ENCODE peak calls at places on chromosomes 13 and 19, in five cellular contexts. L is cardiac muscle cell, Q is testis, P is fibroblast of lung, M is AG04450. D is an unnamed sample.

GRCh38 chr13:35496011-35496410 is 19.5 kb upstream of the MAB21L1 start:
- DNase-seq in P (no peak), Q (no peak), L (no peak), M (no peak), D (no peak)

GRCh38 chr19:51810228-51810627 is 15.3 kb downstream of the FPR3 start:
- DNase-seq in P (no peak), M (no peak), Q (no peak), L (no peak), D (peak)

GRCh38 chr19:1465191-1466016 is 13.6 kb downstream of the C19orf25 start:
- DNase-seq in P (peak), Q (peak), M (no peak), L (peak), D (no peak)

GRCh38 chr13:40123962-40124647 is 468.6 kb downstream of the COG6 start:
- DNase-seq in Q (no peak), M (no peak), P (no peak), L (no peak), D (no peak)

GRCh38 chr13:23679214-23679613 is 109.0 kb downstream of the TNFRSF19 start:
- DNase-seq in M (no peak), P (peak), Q (no peak), L (no peak), D (peak)

GRCh38 chr19:40239415-40240226 is 13.1 kb upstream of the CCNP start:
- DNase-seq in P (no peak), L (no peak), Q (no peak), M (no peak), D (no peak)

GRCh38 chr13:109199280-109199679 is 569.9 kb downstream of the MYO16 start:
- DNase-seq in L (no peak), M (no peak), Q (no peak), P (no peak), D (no peak)

GRCh38 chr19:45528744-45529453 is 21.6 kb downstream of the VASP start:
- DNase-seq in Q (peak), M (no peak), P (peak), L (peak), D (peak)

GRCh38 chr13:93226623-93227279 is at the start of gene GPC6:
- DNase-seq in L (peak), Q (peak), M (peak), P (peak), D (peak)

DNA sequence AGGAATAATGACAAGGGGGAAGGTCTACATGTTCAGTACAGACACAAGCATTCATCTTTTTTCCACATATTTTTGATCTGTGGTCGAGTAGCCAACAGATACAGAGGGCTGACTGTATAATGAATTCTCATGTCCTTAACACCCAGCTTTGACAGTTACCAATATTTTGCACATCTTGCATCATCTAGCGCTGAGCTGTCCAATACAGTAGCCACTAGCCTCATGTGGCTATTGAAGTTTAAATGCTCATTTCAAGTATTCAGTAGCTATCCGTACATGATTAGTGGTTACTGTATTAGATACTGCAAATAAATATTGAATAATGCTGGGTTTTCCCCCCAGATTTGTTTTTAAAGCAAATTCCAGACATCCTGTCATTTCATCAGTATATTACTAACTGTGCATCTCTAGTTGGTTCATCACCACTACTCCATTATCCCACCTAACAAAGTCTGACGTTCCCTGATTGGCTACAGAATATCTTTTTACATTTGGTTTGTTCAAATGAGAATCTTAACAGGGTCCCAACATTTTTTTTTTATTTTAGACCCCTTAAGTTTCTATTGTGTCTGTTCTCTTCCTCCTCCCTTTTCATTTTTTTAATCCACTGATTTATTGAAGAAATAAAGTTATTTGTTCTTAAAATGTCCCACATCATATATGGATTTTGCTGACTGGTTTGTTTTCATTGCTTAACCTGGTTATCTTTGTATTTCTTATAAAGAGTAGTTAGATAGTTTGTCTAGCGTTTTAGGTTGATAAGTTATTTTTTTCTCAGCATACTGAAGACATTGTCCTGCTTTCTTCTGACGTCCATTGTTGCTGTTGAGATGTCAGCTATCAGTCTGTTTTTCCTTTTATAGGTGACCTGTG is 8.2 kb downstream of the ZNF177 start:
- DNase-seq in Q (no peak), L (no peak), M (no peak), P (no peak), D (no peak)
- H3K4me3 ChIP-seq in Q (no peak), L (no peak), M (no peak), P (no peak), D (no peak)

GRCh38 chr19:14406645-14407331 is 12.4 kb downstream of the DDX39A start:
- DNase-seq in Q (no peak), L (no peak), M (no peak), P (no peak), D (no peak)

GRCh38 chr19:14405380-14405757 is 13.8 kb downstream of the DDX39A start:
- DNase-seq in L (no peak), M (no peak), Q (no peak), P (no peak), D (no peak)

GRCh38 chr19:14404322-14404721 is 14.8 kb downstream of the DDX39A start:
- DNase-seq in M (no peak), P (no peak), L (no peak), Q (no peak), D (no peak)

GRCh38 chr19:14407889-14408640 is 11.1 kb downstream of the DDX39A start:
- DNase-seq in P (no peak), Q (no peak), M (no peak), L (no peak), D (no peak)

DNA sequence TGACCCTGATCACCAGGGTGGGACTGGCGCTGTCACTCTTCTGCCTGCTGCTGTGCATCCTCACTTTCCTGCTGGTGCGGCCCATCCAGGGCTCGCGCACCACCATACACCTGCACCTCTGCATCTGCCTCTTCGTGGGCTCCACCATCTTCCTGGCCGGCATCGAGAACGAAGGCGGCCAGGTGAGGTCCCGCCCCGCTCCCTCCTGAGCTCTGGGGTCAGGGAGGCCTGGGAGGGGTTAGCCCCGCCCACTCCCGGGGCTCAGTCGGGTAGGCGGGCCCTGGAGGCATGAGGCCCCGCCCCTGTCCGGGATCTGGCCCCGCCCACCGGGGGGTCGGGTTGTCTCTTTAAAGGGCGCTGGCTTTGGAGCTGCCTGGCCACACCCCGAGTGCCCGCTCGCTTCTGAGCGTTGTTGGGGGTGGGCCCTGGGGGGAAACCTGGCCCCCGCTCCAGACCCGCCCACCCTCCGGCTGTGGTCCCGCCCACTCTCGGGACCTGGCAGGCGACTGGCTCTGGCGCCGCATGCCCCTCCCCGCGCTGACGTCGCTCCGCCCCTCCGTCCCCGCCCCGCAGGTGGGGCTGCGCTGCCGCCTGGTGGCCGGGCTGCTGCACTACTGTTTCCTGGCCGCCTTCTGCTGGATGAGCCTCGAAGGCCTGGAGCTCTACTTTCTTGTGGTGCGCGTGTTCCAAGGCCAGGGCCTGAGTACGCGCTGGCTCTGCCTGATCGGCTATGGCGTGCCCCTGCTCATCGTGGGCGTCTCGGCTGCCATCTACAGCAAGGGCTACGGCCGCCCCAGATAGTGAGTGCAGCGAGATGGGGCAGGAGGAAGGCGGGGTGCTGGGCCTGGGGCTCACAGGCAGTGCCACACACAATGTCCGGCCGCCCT is 13.1 kb downstream of the DDX39A start:
- DNase-seq in Q (peak), M (no peak), P (peak), L (peak), D (peak)
- H3K4me3 ChIP-seq in Q (peak), M (no peak), P (no peak), L (no peak), D (no peak)

DNA sequence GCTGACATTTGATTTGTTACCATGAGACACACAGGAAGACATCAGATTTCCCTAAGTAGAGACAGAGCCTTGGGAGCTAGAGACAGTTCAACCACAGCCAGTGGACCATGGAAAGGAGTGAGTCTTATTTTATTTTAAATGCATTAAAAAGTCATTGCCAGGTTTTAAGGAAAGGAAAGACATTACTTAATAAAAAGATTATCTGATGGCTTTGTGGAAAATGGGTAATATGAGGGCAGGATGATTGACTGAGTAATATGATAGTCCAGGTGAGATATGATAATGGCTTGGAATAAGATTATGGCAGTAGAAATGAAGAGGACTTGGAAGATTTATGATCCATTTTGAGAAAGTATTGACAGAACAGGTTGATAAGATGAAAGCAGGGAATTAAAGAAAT is 580.1 kb downstream of the GPC5 start:
- DNase-seq in M (no peak), Q (no peak), P (no peak), L (no peak), D (no peak)
- H3K4me3 ChIP-seq in M (no peak), Q (no peak), P (no peak), L (no peak), D (no peak)

DNA sequence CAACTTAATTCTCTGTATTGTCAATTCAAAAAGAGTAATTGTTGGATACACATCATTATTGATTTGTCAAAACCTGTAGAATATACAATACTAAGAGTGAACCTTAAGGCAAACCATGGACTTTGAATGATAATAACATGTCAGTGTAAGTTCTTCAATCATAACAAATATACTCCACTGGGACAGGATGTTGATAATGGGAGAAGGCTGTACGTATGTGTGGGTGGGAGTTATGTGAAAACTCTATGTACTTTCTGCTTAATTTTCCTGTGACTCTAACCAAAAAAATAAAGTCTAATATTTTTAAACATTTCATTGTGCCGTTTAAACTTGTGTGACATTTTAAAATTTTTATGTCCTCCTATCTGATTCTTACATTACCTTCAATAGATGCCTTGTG is 526.7 kb downstream of the SUCLA2 start:
- DNase-seq in L (no peak), M (no peak), Q (no peak), P (no peak), D (peak)
- H3K4me3 ChIP-seq in L (no peak), M (no peak), Q (no peak), P (no peak), D (no peak)

GRCh38 chr13:46684287-46685001 is 112.5 kb downstream of the ESD start:
- DNase-seq in L (peak), Q (no peak), P (peak), M (no peak), D (no peak)

GRCh38 chr13:46685006-46685730 is 111.8 kb downstream of the ESD start:
- DNase-seq in L (no peak), P (no peak), Q (no peak), M (no peak), D (no peak)

GRCh38 chr13:46686171-46686570 is 110.8 kb downstream of the ESD start:
- DNase-seq in Q (no peak), L (no peak), M (no peak), P (no peak), D (no peak)

GRCh38 chr13:46683879-46684278 is 113.1 kb downstream of the ESD start:
- DNase-seq in P (peak), L (no peak), M (no peak), Q (no peak), D (peak)

DNA sequence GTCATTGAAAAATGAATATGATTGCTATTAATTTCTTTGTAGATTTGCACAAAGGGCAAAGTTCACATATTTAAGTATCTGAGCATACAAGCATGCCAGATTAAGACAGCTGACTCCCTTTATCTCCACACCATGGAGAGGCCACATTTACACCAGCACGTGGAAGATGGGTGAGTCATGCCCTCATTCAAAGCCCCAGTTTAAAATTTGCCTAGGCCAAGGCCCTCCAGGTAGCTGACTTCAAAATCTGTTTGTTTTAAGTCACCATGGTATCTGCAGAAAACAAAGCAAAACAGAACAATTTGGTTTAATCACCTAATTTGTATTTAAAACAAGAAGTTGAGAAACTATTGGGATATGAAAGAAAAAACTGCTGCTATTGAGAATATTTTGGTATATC is 109.2 kb downstream of the ESD start:
- DNase-seq in L (no peak), P (peak), M (no peak), Q (no peak), D (peak)
- H3K4me3 ChIP-seq in L (no peak), P (no peak), M (no peak), Q (no peak), D (no peak)

GRCh38 chr19:55656552-55656951 is 1.7 kb downstream of the U2AF2 start:
- DNase-seq in M (no peak), L (no peak), Q (no peak), P (no peak), D (no peak)

GRCh38 chr19:55658846-55659459 is 4.1 kb downstream of the U2AF2 start:
- DNase-seq in M (no peak), L (no peak), P (no peak), Q (no peak), D (no peak)

GRCh38 chr19:55655648-55656040 is 809 bp downstream of the U2AF2 start:
- DNase-seq in L (no peak), M (no peak), P (no peak), Q (no peak), D (no peak)

GRCh38 chr19:55654833-55655647 is at the start of gene U2AF2:
- DNase-seq in P (peak), M (peak), Q (peak), L (peak), D (peak)

GRCh38 chr19:55657004-55657747 is 2.3 kb downstream of the U2AF2 start:
- DNase-seq in M (no peak), Q (no peak), L (no peak), P (no peak), D (peak)
- H3K4me3 ChIP-seq in M (peak), Q (peak), L (no peak), P (peak), D (peak)

DNA sequence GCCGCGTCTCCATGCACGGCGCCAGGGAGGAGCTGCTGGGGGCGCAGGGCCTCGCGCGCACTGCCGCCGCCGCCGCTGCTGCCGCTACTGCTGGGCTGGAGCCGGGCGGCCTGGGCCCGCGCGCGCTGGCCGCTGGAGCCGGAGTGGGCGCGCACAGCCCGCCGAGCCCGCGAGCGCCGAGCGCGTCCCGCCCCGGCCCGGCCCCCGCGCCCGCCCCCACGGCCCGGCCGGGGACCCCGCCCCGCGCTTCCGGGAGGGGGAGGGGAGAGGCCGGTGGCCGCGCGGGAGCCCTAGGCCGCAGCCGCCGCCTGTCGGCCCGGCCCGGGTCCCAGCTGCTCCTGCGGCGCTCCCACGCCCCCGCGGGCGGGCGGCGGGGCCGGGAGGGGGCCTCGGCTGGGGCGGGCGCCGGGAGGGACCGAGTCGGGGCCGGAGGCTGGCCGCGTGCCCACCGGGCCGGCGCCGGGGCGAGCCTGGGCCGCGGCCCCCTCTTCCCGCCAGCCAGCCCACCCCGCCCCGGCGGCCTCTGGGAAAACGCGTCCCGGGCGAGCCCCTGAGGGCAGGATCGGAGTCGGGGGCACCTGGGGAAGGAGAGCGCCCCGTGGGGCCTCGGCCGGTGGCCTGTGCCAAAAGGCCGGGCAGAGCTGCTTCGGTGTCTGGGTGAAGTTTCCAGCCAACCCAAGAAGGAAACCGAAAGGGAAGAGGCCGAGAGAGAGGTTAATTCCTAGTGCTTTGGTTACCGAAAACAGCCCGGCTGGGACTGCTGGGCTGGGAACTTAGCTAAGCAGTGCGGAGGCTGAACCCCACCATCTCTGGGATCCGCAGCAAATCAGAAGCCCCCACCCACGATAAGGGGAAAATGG is at the start of gene STK24:
- DNase-seq in P (peak), Q (peak), L (peak), M (peak), D (peak)
- H3K4me3 ChIP-seq in P (peak), Q (peak), L (peak), M (peak), D (peak)

GRCh38 chr13:51637852-51638496 is 53.7 kb downstream of the WDFY2 start:
- DNase-seq in M (no peak), Q (no peak), P (no peak), L (no peak), D (no peak)

GRCh38 chr13:51636349-51636890 is 52.2 kb downstream of the WDFY2 start:
- DNase-seq in L (no peak), P (no peak), M (no peak), Q (no peak), D (no peak)

GRCh38 chr13:51635137-51635878 is 51.0 kb downstream of the WDFY2 start:
- DNase-seq in L (no peak), P (no peak), M (no peak), Q (no peak), D (no peak)

GRCh38 chr13:51638497-51638871 is 54.2 kb downstream of the WDFY2 start:
- DNase-seq in Q (no peak), L (no peak), P (no peak), M (no peak), D (peak)

GRCh38 chr13:51639171-51639570 is 54.9 kb downstream of the WDFY2 start:
- DNase-seq in L (no peak), P (no peak), M (no peak), Q (no peak), D (no peak)
- H3K4me3 ChIP-seq in L (no peak), P (no peak), M (no peak), Q (no peak), D (no peak)

GRCh38 chr19:36719687-36720556 is 32.5 kb downstream of the ZNF567 start:
- DNase-seq in M (no peak), Q (no peak), P (peak), L (no peak), D (peak)
- H3K4me3 ChIP-seq in M (no peak), Q (no peak), P (no peak), L (no peak), D (no peak)

GRCh38 chr19:17445526-17446165 is 2.8 kb downstream of the TMEM221 start:
- DNase-seq in M (no peak), L (no peak), Q (no peak), P (no peak), D (no peak)

GRCh38 chr19:17448190-17448967 is at the start of gene TMEM221:
- DNase-seq in Q (peak), L (peak), P (no peak), M (no peak), D (no peak)

GRCh38 chr19:17451820-17452219 is 3.4 kb upstream of the TMEM221 start:
- DNase-seq in Q (no peak), L (no peak), M (no peak), P (no peak), D (no peak)

GRCh38 chr19:17450264-17451075 is 2.0 kb upstream of the TMEM221 start:
- DNase-seq in M (no peak), Q (no peak), L (no peak), P (no peak), D (no peak)

GRCh38 chr19:17447704-17448189 is 721 bp downstream of the TMEM221 start:
- DNase-seq in P (no peak), M (no peak), Q (no peak), L (no peak), D (no peak)
- H3K4me3 ChIP-seq in P (no peak), M (peak), Q (no peak), L (peak), D (no peak)

D was measured in fibroblast of mammary gland.